ENCODE peak calls at places on chromosomes 12 and 14, in four cellular contexts. V is AG04450, M is lower lobe of right lung, D is choroid plexus epithelial cell. S is an unnamed sample.

GRCh38 chr14:70096866-70097265 is 91.9 kb downstream of the SLC8A3 start:
- DNase-seq in V (no peak), D (peak), M (no peak), S (no peak)

GRCh38 chr12:132427999-132428871 is 61.7 kb upstream of the FBRSL1 start:
- DNase-seq in M (no peak), D (peak), V (no peak), S (no peak)

GRCh38 chr12:88746386-88746785 is 166.1 kb upstream of the KITLG start:
- DNase-seq in D (no peak), M (no peak), V (no peak), S (no peak)

GRCh38 chr12:25655702-25656101 is 102.6 kb upstream of the LMNTD1 start:
- DNase-seq in M (no peak), D (no peak), V (no peak), S (no peak)

GRCh38 chr12:112419269-112420133 is 754 bp downstream of the PTPN11 start:
- DNase-seq in D (peak), M (peak), V (peak), S (no peak)

GRCh38 chr14:106789318-106789717 is 1262.9 kb downstream of the TMEM121 start:
- DNase-seq in V (no peak), M (no peak), D (no peak), S (no peak)

GRCh38 chr12:103728323-103728722 is 112.7 kb downstream of the NT5DC3 start:
- DNase-seq in D (peak), V (peak), M (no peak), S (no peak)

GRCh38 chr12:3161861-3162260 is 84.7 kb downstream of the TSPAN9 start:
- DNase-seq in M (no peak), D (no peak), V (no peak), S (no peak)

GRCh38 chr12:9364224-9365176 is 156.3 kb upstream of the PZP start:
- DNase-seq in M (no peak), D (peak), V (peak), S (peak)

GRCh38 chr12:40615590-40615989 is 76.6 kb upstream of the CNTN1 start:
- DNase-seq in M (no peak), D (no peak), V (no peak), S (no peak)

GRCh38 chr12:93741741-93742085 is 64.5 kb downstream of the CRADD start:
- DNase-seq in D (no peak), V (no peak), M (no peak), S (no peak)

GRCh38 chr12:1217191-1217949 is 226.3 kb downstream of the ERC1 start:
- DNase-seq in V (no peak), D (peak), M (no peak), S (no peak)

GRCh38 chr12:106999444-106999843 is 12.5 kb upstream of the MTERF2 start:
- DNase-seq in M (no peak), D (no peak), V (no peak), S (no peak)

GRCh38 chr12:2339022-2339431 is 286.2 kb downstream of the CACNA1C start:
- DNase-seq in V (peak), D (peak), M (no peak), S (no peak)

GRCh38 chr12:112839386-112839972 is 47.9 kb downstream of the RPH3A start:
- DNase-seq in M (no peak), V (no peak), D (peak), S (no peak)

GRCh38 chr12:54036620-54037359 is 3.9 kb downstream of the HOXC5 start:
- DNase-seq in V (no peak), D (no peak), M (no peak), S (peak)

GRCh38 chr12:105235299-105235746 is 651 bp downstream of the APPL2 start:
- DNase-seq in V (no peak), D (no peak), M (no peak), S (peak)

GRCh38 chr14:94135476-94135875 is 6.1 kb upstream of the IFI27L2 start:
- DNase-seq in D (no peak), V (no peak), M (no peak), S (no peak)

GRCh38 chr12:6827437-6827894 is 741 bp upstream of the P3H3 start:
- DNase-seq in D (peak), M (peak), V (peak), S (peak)

GRCh38 chr12:45518516-45519235 is 210.8 kb upstream of the ARID2 start:
- DNase-seq in V (no peak), D (no peak), M (no peak), S (no peak)

GRCh38 chr12:6790496-6791150 is 1.3 kb downstream of the CD4 start:
- DNase-seq in V (no peak), M (no peak), D (no peak), S (no peak)

GRCh38 chr12:52878507-52879393 is 26.1 kb downstream of the KRT8 start:
- DNase-seq in D (peak), M (no peak), V (no peak), S (no peak)

GRCh38 chr14:93832076-93832475 is 43.8 kb upstream of the PRIMA1 start:
- DNase-seq in V (no peak), D (no peak), M (no peak), S (no peak)

GRCh38 chr12:102454808-102455760 is 25.3 kb downstream of the IGF1 start:
- DNase-seq in V (no peak), M (peak), D (peak), S (no peak)

GRCh38 chr14:54882521-54882920 is 20.1 kb downstream of the GCH1 start:
- DNase-seq in D (peak), V (no peak), M (no peak), S (no peak)

GRCh38 chr14:54881235-54881760 is 21.3 kb downstream of the GCH1 start:
- DNase-seq in D (peak), M (no peak), V (no peak), S (peak)

GRCh38 chr14:54877015-54877702 is 25.5 kb downstream of the GCH1 start:
- DNase-seq in D (peak), V (no peak), M (no peak), S (no peak)

GRCh38 chr14:54877703-54878021 is 25.0 kb downstream of the GCH1 start:
- DNase-seq in D (no peak), M (no peak), V (no peak), S (no peak)

GRCh38 chr14:54881761-54882401 is 20.7 kb downstream of the GCH1 start:
- DNase-seq in M (no peak), V (no peak), D (peak), S (peak)
- H3K4me3 ChIP-seq in M (peak), V (peak), D (peak), S (peak)

GRCh38 chr12:4272014-4272975 is 1.3 kb upstream of the CCND2 start:
- DNase-seq in D (peak), V (no peak), M (peak), S (peak)
- H3K4me3 ChIP-seq in D (peak), V (peak), M (peak), S (peak)

GRCh38 chr12:50927356-50927755 is 25.0 kb upstream of the HIGD1C start:
- DNase-seq in V (no peak), M (no peak), D (no peak), S (no peak)

GRCh38 chr12:50928392-50928791 is 24.0 kb upstream of the HIGD1C start:
- DNase-seq in M (no peak), V (no peak), D (peak), S (peak)

GRCh38 chr12:50925920-50926319 is 26.4 kb upstream of the HIGD1C start:
- DNase-seq in V (no peak), M (no peak), D (no peak), S (no peak)

GRCh38 chr12:50926415-50926814 is 25.9 kb upstream of the HIGD1C start:
- DNase-seq in V (no peak), M (no peak), D (no peak), S (peak)

GRCh38 chr12:50927766-50928224 is 24.5 kb upstream of the HIGD1C start:
- DNase-seq in M (no peak), D (no peak), V (no peak), S (no peak)
- H3K4me3 ChIP-seq in M (peak), D (peak), V (no peak), S (peak)

GRCh38 chr12:28936221-28936620 is 212.9 kb upstream of the FAR2 start:
- DNase-seq in V (no peak), M (no peak), D (no peak), S (no peak)
- H3K4me3 ChIP-seq in V (no peak), M (no peak), D (no peak), S (no peak)

GRCh38 chr14:79091381-79091963 is 921.3 kb downstream of the NRXN3 start:
- DNase-seq in V (no peak), D (peak), M (no peak), S (no peak)
- H3K4me3 ChIP-seq in V (no peak), D (no peak), M (no peak), S (no peak)

GRCh38 chr14:28774764-28775738 is 8.5 kb downstream of the FOXG1 start:
- DNase-seq in V (no peak), D (no peak), M (no peak), S (no peak)

GRCh38 chr14:28773176-28773575 is 6.6 kb downstream of the FOXG1 start:
- DNase-seq in V (no peak), M (no peak), D (no peak), S (no peak)

GRCh38 chr14:28772613-28773012 is 6.0 kb downstream of the FOXG1 start:
- DNase-seq in V (no peak), D (no peak), M (no peak), S (no peak)

GRCh38 chr14:28776482-28777266 is 10.1 kb downstream of the FOXG1 start:
- DNase-seq in D (no peak), M (no peak), V (no peak), S (no peak)

DNA sequence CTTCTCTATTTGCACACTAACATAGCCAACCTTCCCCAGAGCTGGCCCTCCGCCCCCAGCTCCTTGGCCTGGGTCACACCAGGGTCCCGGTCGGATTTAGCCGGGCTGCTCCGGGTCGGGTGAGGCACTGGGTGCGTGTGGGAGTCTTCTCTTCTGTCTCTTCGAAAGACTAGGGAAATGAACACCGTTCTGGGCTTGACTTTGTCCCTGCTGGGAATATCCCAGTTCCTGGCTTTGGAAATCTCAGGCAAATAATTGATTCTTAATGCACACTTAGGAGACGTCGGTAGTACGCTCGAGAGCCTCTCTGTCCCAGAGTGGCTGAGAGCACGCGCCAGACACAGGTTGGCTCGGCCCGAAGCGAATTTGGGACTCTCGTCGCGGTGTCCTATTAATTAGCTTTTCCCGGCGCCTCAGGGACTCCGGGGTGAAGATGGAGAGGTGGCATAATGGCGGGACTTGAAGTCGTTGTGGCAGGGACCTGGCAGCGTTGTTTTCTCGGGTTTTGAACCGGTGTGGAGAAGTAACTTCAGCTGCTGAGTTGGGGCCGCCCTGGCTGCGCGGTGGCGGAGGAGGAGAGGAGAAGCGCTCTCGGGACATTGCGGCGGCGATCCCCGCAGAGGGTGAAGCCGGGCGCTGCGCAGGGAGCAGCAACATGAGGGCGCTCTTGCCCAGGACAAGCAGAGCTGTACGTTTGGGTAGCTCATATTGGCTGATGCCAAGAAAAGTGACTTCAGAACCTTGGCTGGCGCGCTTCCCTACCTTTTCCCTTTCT is 7.5 kb downstream of the FOXG1 start:
- DNase-seq in M (no peak), V (no peak), D (peak), S (no peak)
- H3K4me3 ChIP-seq in M (no peak), V (no peak), D (no peak), S (no peak)

S was measured in OCI-LY7.